ENCODE peak calls at places on chromosomes 7 and 10, in eight cellular contexts. One of them, this sample, is unnamed.

GRCh38 chr10:129397198-129397974 is 69.7 kb upstream of the MGMT start:
- DNase-seq in tibial nerve: no peak
- DNase-seq in occipital lobe: no peak
- DNase-seq in putamen: no peak
- DNase-seq in mesendoderm: no peak
- DNase-seq in GM10248: no peak
- DNase-seq in CD8-positive, alpha-beta memory T cell: no peak
- DNase-seq in GM06990: no peak
- DNase-seq in this sample: no peak

GRCh38 chr10:15791816-15792524 is 68.3 kb downstream of the MINDY3 start:
- DNase-seq in tibial nerve: no peak
- DNase-seq in occipital lobe: no peak
- DNase-seq in putamen: no peak
- DNase-seq in mesendoderm: no peak
- DNase-seq in GM10248: no peak
- DNase-seq in CD8-positive, alpha-beta memory T cell: no peak
- DNase-seq in GM06990: no peak
- DNase-seq in this sample: peak; percentile 41

GRCh38 chr10:77240042-77240619 is 397.5 kb downstream of the KCNMA1 start:
- DNase-seq in tibial nerve: no peak
- DNase-seq in occipital lobe: no peak
- DNase-seq in putamen: no peak
- DNase-seq in mesendoderm: no peak
- DNase-seq in GM10248: no peak
- DNase-seq in CD8-positive, alpha-beta memory T cell: no peak
- DNase-seq in GM06990: no peak
- DNase-seq in this sample: no peak

GRCh38 chr10:28774051-28774995 is 97.0 kb downstream of the BAMBI start:
- DNase-seq in tibial nerve: no peak
- DNase-seq in occipital lobe: no peak
- DNase-seq in putamen: no peak
- DNase-seq in mesendoderm: peak; percentile 79
- DNase-seq in GM10248: no peak
- DNase-seq in CD8-positive, alpha-beta memory T cell: no peak
- DNase-seq in GM06990: no peak
- DNase-seq in this sample: no peak

GRCh38 chr10:116296358-116296757 is 23.4 kb upstream of the GFRA1 start:
- DNase-seq in tibial nerve: no peak
- DNase-seq in occipital lobe: no peak
- DNase-seq in putamen: no peak
- DNase-seq in mesendoderm: peak; percentile 12
- DNase-seq in GM10248: no peak
- DNase-seq in CD8-positive, alpha-beta memory T cell: no peak
- DNase-seq in GM06990: no peak
- DNase-seq in this sample: no peak

GRCh38 chr10:111137012-111137411 is 60.2 kb downstream of the ADRA2A start:
- DNase-seq in tibial nerve: no peak
- DNase-seq in occipital lobe: no peak
- DNase-seq in putamen: no peak
- DNase-seq in mesendoderm: peak; percentile 41
- DNase-seq in GM10248: no peak
- DNase-seq in CD8-positive, alpha-beta memory T cell: no peak
- DNase-seq in GM06990: no peak
- DNase-seq in this sample: no peak

GRCh38 chr7:24902276-24902675 is 77.7 kb downstream of the OSBPL3 start:
- DNase-seq in tibial nerve: no peak
- DNase-seq in occipital lobe: no peak
- DNase-seq in putamen: no peak
- DNase-seq in mesendoderm: no peak
- DNase-seq in GM10248: no peak
- DNase-seq in CD8-positive, alpha-beta memory T cell: no peak
- DNase-seq in GM06990: no peak
- DNase-seq in this sample: no peak

GRCh38 chr7:150986099-150986512 is 4.7 kb upstream of the NOS3 start:
- DNase-seq in tibial nerve: peak; percentile 25
- DNase-seq in occipital lobe: peak; percentile 40
- DNase-seq in putamen: no peak
- DNase-seq in mesendoderm: peak; percentile 71
- DNase-seq in GM10248: peak; percentile 67
- DNase-seq in CD8-positive, alpha-beta memory T cell: no peak
- DNase-seq in GM06990: no peak
- DNase-seq in this sample: peak; percentile 57

GRCh38 chr10:70858759-70859158 is 29.6 kb downstream of the PCBD1 start:
- DNase-seq in tibial nerve: no peak
- DNase-seq in occipital lobe: no peak
- DNase-seq in putamen: no peak
- DNase-seq in mesendoderm: no peak
- DNase-seq in GM10248: no peak
- DNase-seq in CD8-positive, alpha-beta memory T cell: no peak
- DNase-seq in GM06990: no peak
- DNase-seq in this sample: no peak

GRCh38 chr10:128880221-128880620 is 586.8 kb upstream of the MGMT start:
- DNase-seq in tibial nerve: no peak
- DNase-seq in occipital lobe: no peak
- DNase-seq in putamen: no peak
- DNase-seq in mesendoderm: no peak
- DNase-seq in GM10248: no peak
- DNase-seq in CD8-positive, alpha-beta memory T cell: no peak
- DNase-seq in GM06990: no peak
- DNase-seq in this sample: no peak

GRCh38 chr10:99908512-99908911 is 101.2 kb downstream of the DNMBP start:
- DNase-seq in tibial nerve: no peak
- DNase-seq in occipital lobe: no peak
- DNase-seq in putamen: no peak
- DNase-seq in mesendoderm: no peak
- DNase-seq in GM10248: no peak
- DNase-seq in CD8-positive, alpha-beta memory T cell: no peak
- DNase-seq in GM06990: no peak
- DNase-seq in this sample: no peak

GRCh38 chr10:126930506-126931458 is 25.6 kb downstream of the DOCK1 start:
- DNase-seq in tibial nerve: no peak
- DNase-seq in occipital lobe: no peak
- DNase-seq in putamen: no peak
- DNase-seq in mesendoderm: no peak
- DNase-seq in GM10248: no peak
- DNase-seq in CD8-positive, alpha-beta memory T cell: no peak
- DNase-seq in GM06990: no peak
- DNase-seq in this sample: peak; percentile 26

GRCh38 chr7:44121761-44122420 is 1.5 kb downstream of the POLD2 start:
- DNase-seq in tibial nerve: no peak
- DNase-seq in occipital lobe: no peak
- DNase-seq in putamen: no peak
- DNase-seq in mesendoderm: no peak
- DNase-seq in GM10248: no peak
- DNase-seq in CD8-positive, alpha-beta memory T cell: no peak
- DNase-seq in GM06990: no peak
- DNase-seq in this sample: no peak